ENCODE peak calls at places on chromosomes 2 and 18, in four cellular contexts. One of them, this sample, is unnamed.

GRCh38 chr2:205022751-205023150 is 477.5 kb downstream of the PARD3B start:
- DNase-seq in K562: no peak
- DNase-seq in A549: no peak
- DNase-seq in HepG2: no peak
- DNase-seq in this sample: no peak

GRCh38 chr2:85159589-85159988 is 26.4 kb downstream of the TCF7L1 start:
- DNase-seq in K562: no peak
- DNase-seq in A549: no peak
- DNase-seq in HepG2: no peak
- DNase-seq in this sample: no peak

GRCh38 chr2:135820003-135820618 is 16.9 kb downstream of the LCT start:
- DNase-seq in K562: no peak
- DNase-seq in A549: no peak
- DNase-seq in HepG2: no peak
- DNase-seq in this sample: no peak

GRCh38 chr18:79416022-79416676 is 20.4 kb downstream of the NFATC1 start:
- DNase-seq in K562: no peak
- DNase-seq in A549: no peak
- DNase-seq in HepG2: no peak
- DNase-seq in this sample: no peak

GRCh38 chr18:70197042-70197441 is 8.4 kb downstream of the RTTN start:
- DNase-seq in K562: no peak
- DNase-seq in A549: no peak
- DNase-seq in HepG2: no peak
- DNase-seq in this sample: no peak

GRCh38 chr2:112644155-112644932 is 1.4 kb upstream of the SLC20A1 start:
- DNase-seq in K562: no peak
- DNase-seq in A549: no peak
- DNase-seq in HepG2: peak
- DNase-seq in this sample: no peak

GRCh38 chr2:241339839-241340471 is 16.1 kb upstream of the FARP2 start:
- DNase-seq in K562: no peak
- DNase-seq in A549: no peak
- DNase-seq in HepG2: no peak
- DNase-seq in this sample: no peak

GRCh38 chr2:58449286-58450010 is 208.3 kb upstream of the FANCL start:
- DNase-seq in K562: no peak
- DNase-seq in A549: no peak
- DNase-seq in HepG2: no peak
- DNase-seq in this sample: no peak

GRCh38 chr2:206713770-206714169 is 4.4 kb downstream of the DYTN start:
- DNase-seq in K562: no peak
- DNase-seq in A549: no peak
- DNase-seq in HepG2: no peak
- DNase-seq in this sample: no peak

GRCh38 chr2:68755071-68755470 is 20.5 kb downstream of the ARHGAP25 start:
- DNase-seq in K562: no peak
- DNase-seq in A549: no peak
- DNase-seq in HepG2: no peak
- DNase-seq in this sample: no peak

GRCh38 chr18:25295624-25296138 is 56.3 kb downstream of the ZNF521 start:
- DNase-seq in K562: no peak
- DNase-seq in A549: no peak
- DNase-seq in HepG2: no peak
- DNase-seq in this sample: no peak

GRCh38 chr2:47620717-47621437 is 162.1 kb upstream of the MSH6 start:
- DNase-seq in K562: no peak
- DNase-seq in A549: no peak
- DNase-seq in HepG2: no peak
- DNase-seq in this sample: no peak

GRCh38 chr18:26383454-26384270 is 157.4 kb downstream of the TAF4B start:
- DNase-seq in K562: peak
- DNase-seq in A549: peak
- DNase-seq in HepG2: peak
- DNase-seq in this sample: no peak

GRCh38 chr2:184402381-184402780 is 195.9 kb upstream of the ZNF804A start:
- DNase-seq in K562: no peak
- DNase-seq in A549: no peak
- DNase-seq in HepG2: no peak
- DNase-seq in this sample: no peak

GRCh38 chr18:12336887-12337286 is 28.8 kb downstream of the TUBB6 start:
- DNase-seq in K562: no peak
- DNase-seq in A549: no peak
- DNase-seq in HepG2: peak
- DNase-seq in this sample: no peak

GRCh38 chr18:22314406-22314805 is 103.3 kb downstream of the CTAGE1 start:
- DNase-seq in K562: no peak
- DNase-seq in A549: no peak
- DNase-seq in HepG2: no peak
- DNase-seq in this sample: no peak

GRCh38 chr2:46847726-46848421 is 67.7 kb downstream of the MCFD2 start:
- DNase-seq in K562: no peak
- DNase-seq in A549: no peak
- DNase-seq in HepG2: no peak
- DNase-seq in this sample: no peak

GRCh38 chr18:331231-331771 is 63.5 kb upstream of the THOC1 start:
- DNase-seq in K562: no peak
- DNase-seq in A549: no peak
- DNase-seq in HepG2: no peak
- DNase-seq in this sample: no peak

GRCh38 chr2:162300271-162300670 is 18.2 kb downstream of the IFIH1 start:
- DNase-seq in K562: no peak
- DNase-seq in A549: no peak
- DNase-seq in HepG2: no peak
- DNase-seq in this sample: no peak

GRCh38 chr18:24991661-24992060 is 360.3 kb downstream of the ZNF521 start:
- DNase-seq in K562: no peak
- DNase-seq in A549: no peak
- DNase-seq in HepG2: no peak
- DNase-seq in this sample: no peak

GRCh38 chr2:67215214-67215613 is 181.9 kb upstream of the ETAA1 start:
- DNase-seq in K562: peak
- DNase-seq in A549: peak
- DNase-seq in HepG2: peak
- DNase-seq in this sample: peak

GRCh38 chr2:63755216-63755615 is 86.5 kb upstream of the UGP2 start:
- DNase-seq in K562: no peak
- DNase-seq in A549: no peak
- DNase-seq in HepG2: no peak
- DNase-seq in this sample: no peak

GRCh38 chr2:229174794-229175529 is 96.1 kb downstream of the PID1 start:
- DNase-seq in K562: no peak
- DNase-seq in A549: no peak
- DNase-seq in HepG2: no peak
- DNase-seq in this sample: no peak

GRCh38 chr18:22363867-22364463 is 53.8 kb downstream of the CTAGE1 start:
- DNase-seq in K562: no peak
- DNase-seq in A549: no peak
- DNase-seq in HepG2: no peak
- DNase-seq in this sample: no peak

GRCh38 chr18:27996792-27997191 is 180.1 kb downstream of the CDH2 start:
- DNase-seq in K562: no peak
- DNase-seq in A549: no peak
- DNase-seq in HepG2: no peak
- DNase-seq in this sample: no peak

GRCh38 chr18:36196239-36196995 is 9.1 kb downstream of the MOCOS start:
- DNase-seq in K562: no peak
- DNase-seq in A549: no peak
- DNase-seq in HepG2: no peak
- DNase-seq in this sample: no peak

GRCh38 chr2:138275881-138276280 is 225.7 kb upstream of the SPOPL start:
- DNase-seq in K562: no peak
- DNase-seq in A549: peak
- DNase-seq in HepG2: peak
- DNase-seq in this sample: no peak

GRCh38 chr2:241065355-241065803 is 36.7 kb downstream of the MTERF4 start:
- DNase-seq in K562: peak
- DNase-seq in A549: no peak
- DNase-seq in HepG2: no peak
- DNase-seq in this sample: no peak

GRCh38 chr2:3487028-3487425 is 32.3 kb downstream of the ADI1 start:
- DNase-seq in K562: no peak
- DNase-seq in A549: no peak
- DNase-seq in HepG2: no peak
- DNase-seq in this sample: no peak

GRCh38 chr2:40554665-40555294 is 102.9 kb upstream of the SLC8A1 start:
- DNase-seq in K562: peak
- DNase-seq in A549: peak
- DNase-seq in HepG2: peak
- DNase-seq in this sample: peak

DNA sequence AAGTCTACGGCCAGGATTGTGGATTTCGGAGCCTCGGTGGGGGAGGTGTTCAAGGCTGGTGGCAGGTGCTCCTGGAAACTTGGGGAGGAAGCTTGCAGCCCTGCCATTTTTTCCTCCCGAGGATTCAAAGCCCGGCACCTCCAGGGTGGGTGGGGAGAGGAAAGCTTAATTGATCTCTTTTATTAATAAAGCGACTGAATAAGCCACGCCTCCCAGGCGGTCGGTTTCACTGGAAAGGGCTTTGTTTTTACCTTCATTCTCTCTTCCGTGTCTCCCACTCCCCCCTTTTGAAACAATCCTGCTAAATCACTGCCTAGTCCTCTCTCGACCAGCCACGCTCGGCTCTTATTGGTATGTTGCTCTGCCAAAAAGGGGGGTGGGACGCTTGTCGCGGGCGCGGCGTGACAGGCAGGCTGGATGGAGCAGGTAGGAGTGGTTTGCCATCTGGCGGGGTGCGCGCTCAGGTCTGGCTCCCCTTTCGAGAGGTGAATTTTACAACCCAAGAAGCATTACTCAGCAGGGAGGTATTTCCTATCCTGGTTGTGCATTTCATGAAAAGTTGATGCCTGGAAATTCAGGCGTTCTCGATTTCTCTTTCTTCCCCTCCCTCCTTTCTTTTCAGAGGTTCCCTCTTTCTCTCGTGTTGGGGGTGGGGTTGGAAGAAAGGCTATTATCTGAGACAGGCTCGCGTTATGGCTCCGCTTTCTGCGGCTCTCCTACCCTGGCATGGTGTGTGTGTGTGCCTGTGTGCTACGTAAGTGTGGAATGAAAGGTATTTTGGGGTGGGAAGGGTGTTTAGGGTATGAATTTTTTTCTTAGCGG is 1.4 kb downstream of the NEDD4L start:
- DNase-seq in K562: no peak
- DNase-seq in A549: no peak
- DNase-seq in HepG2: peak
- DNase-seq in this sample: peak
- TF ChIP-seq MAFK in K562: no peak
- TF ChIP-seq MAFK in A549: no peak
- TF ChIP-seq MAFK in HepG2: no peak
- TF ChIP-seq MAFK in this sample: no peak

DNA sequence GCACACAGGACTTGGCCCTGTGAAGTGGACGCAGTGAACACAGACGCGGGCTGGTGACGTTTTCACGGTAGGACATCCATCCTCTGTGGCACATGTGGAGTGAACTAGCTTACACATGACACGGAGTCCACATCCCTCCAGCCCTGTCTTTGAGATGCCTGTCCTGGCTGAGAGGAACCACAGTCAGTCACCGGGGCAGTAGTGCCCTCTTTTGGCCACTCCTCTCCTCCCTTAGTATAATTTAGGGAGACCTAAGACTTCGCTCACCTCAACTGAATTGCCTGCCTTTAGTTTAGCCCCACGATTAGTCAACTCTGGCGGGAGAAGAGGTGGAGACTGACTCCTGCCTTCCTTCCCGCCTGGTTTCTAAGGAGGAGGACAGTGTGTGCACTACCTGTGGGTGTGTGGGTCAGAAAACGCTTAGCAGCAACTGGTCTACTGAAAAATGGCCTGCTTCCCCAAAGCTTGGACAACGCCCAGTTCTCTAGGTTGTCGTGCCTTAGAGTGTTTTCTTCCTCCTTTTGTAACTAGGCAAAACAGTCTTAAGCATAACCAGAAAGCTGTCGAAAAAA is 70.6 kb downstream of the MBP start:
- DNase-seq in K562: no peak
- DNase-seq in A549: no peak
- DNase-seq in HepG2: no peak
- DNase-seq in this sample: no peak
- TF ChIP-seq PHF8 in K562: no peak
- TF ChIP-seq PHF8 in A549: no peak
- TF ChIP-seq PHF8 in HepG2: no peak
- TF ChIP-seq PHF8 in this sample: no peak

GRCh38 chr2:96897491-96898134 is 27.7 kb upstream of the SEMA4C start:
- DNase-seq in K562: peak
- DNase-seq in A549: no peak
- DNase-seq in HepG2: no peak
- DNase-seq in this sample: no peak
- TF ChIP-seq MAFK in K562: no peak
- TF ChIP-seq MAFK in A549: no peak
- TF ChIP-seq MAFK in HepG2: no peak
- TF ChIP-seq MAFK in this sample: no peak

GRCh38 chr18:48216639-48217280 is 192.4 kb downstream of the ZBTB7C start:
- DNase-seq in K562: no peak
- DNase-seq in A549: no peak
- DNase-seq in HepG2: no peak
- DNase-seq in this sample: no peak
- TF ChIP-seq PHF8 in K562: no peak
- TF ChIP-seq PHF8 in A549: no peak
- TF ChIP-seq PHF8 in HepG2: no peak
- TF ChIP-seq PHF8 in this sample: no peak

DNA sequence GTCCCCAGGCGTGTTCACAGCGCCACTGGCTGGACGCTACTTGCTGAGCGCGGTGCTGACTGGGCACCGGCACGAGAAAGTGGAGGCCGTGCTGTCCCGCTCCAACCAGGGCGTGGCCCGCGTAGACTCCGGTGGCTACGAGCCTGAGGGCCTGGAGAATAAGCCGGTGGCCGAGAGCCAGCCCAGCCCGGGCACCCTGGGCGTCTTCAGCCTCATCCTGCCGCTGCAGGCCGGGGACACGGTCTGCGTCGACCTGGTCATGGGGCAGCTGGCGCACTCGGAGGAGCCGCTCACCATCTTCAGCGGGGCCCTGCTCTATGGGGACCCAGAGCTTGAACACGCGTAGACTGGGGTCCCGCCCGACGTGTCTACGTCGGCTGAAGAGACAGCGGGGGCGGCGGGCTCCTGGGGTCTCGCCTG is 892 bp upstream of the KHK start:
- DNase-seq in K562: peak
- DNase-seq in A549: peak
- DNase-seq in HepG2: no peak
- DNase-seq in this sample: no peak
- TF ChIP-seq MAFK in K562: peak
- TF ChIP-seq MAFK in A549: peak
- TF ChIP-seq MAFK in HepG2: no peak
- TF ChIP-seq MAFK in this sample: no peak

DNA sequence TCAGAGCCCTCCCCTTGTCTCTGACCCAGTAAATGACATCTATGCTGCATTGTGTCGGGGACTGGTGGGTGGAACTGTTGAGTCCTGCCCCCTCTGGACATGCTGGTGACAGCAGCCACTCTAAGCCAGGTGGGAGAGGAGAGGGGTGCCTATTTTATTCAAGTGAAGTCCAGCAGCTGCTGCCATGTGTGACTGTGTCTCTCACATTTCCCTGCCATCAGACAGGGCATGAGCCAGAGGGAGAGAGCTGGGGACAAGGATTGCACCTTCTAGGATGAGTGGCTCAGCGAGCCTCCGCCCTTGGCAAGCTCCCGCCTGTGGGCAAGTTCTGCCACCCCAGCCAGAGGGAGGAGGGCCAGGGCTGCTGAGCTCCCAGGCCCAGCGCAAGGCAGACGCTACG is 13.7 kb downstream of the NGEF start:
- DNase-seq in K562: no peak
- DNase-seq in A549: no peak
- DNase-seq in HepG2: peak
- DNase-seq in this sample: no peak
- TF ChIP-seq PHF8 in K562: no peak
- TF ChIP-seq PHF8 in A549: no peak
- TF ChIP-seq PHF8 in HepG2: no peak
- TF ChIP-seq PHF8 in this sample: no peak